ENCODE peak calls at places on chromosomes 16 and 17, in six cellular contexts. H is epithelial cell of proximal tubule, Y is left ventricle myocardium inferior, A is substantia nigra, T is DMS 273 treated with DMSO at 0.1 percent for 48 hours, L is IMR-90. P is an unnamed sample.

GRCh38 chr17:80751460-80752368 is 207.1 kb downstream of the RPTOR start:
- DNase-seq in L (peak), T (no peak), A (peak), Y (no peak), H (no peak), P (no peak)

GRCh38 chr16:85329059-85329812 is 217.0 kb upstream of the CIBAR2 start:
- DNase-seq in L (peak), A (no peak), Y (no peak), T (peak), H (no peak), P (no peak)

GRCh38 chr17:77320046-77320445 is 179.3 kb downstream of the SEC14L1 start:
- DNase-seq in T (no peak), A (no peak), L (peak), Y (no peak), H (no peak), P (no peak)

GRCh38 chr17:12730931-12731521 is 58.3 kb upstream of the ARHGAP44 start:
- DNase-seq in T (no peak), A (no peak), L (peak), Y (peak), H (no peak), P (peak)

GRCh38 chr16:28984619-28985135 is at the start of gene LAT:
- DNase-seq in Y (no peak), A (no peak), L (no peak), H (no peak), T (no peak), P (no peak)

GRCh38 chr17:16027708-16028584 is 28.3 kb downstream of the TTC19 start:
- DNase-seq in T (no peak), L (peak), A (no peak), Y (no peak), H (peak), P (no peak)

GRCh38 chr17:61157246-61157887 is 242.3 kb upstream of the TBX2 start:
- DNase-seq in A (no peak), T (peak), H (no peak), L (peak), Y (no peak), P (no peak)

GRCh38 chr17:80971704-80972304 is 19.8 kb upstream of the CHMP6 start:
- DNase-seq in L (no peak), H (no peak), T (no peak), Y (no peak), A (no peak), P (no peak)

GRCh38 chr17:4721203-4722135 is 9.8 kb upstream of the MED11 start:
- DNase-seq in Y (peak), L (peak), T (peak), A (no peak), H (no peak), P (no peak)

GRCh38 chr17:59331929-59332889 is 754 bp downstream of the YPEL2 start:
- DNase-seq in Y (peak), A (peak), T (no peak), H (no peak), L (no peak), P (peak)

GRCh38 chr16:27483624-27484023 is 66.1 kb downstream of the GTF3C1 start:
- DNase-seq in A (no peak), Y (no peak), H (no peak), L (no peak), T (no peak), P (peak)

GRCh38 chr17:10316986-10317834 is 55.6 kb downstream of the MYH13 start:
- DNase-seq in L (peak), A (no peak), H (no peak), Y (peak), T (no peak), P (peak)

GRCh38 chr17:17783825-17784598 is 52.8 kb downstream of the SREBF1 start:
- DNase-seq in T (peak), H (no peak), A (peak), Y (peak), L (no peak), P (peak)

GRCh38 chr17:43671075-43671692 is 9.5 kb upstream of the MEOX1 start:
- DNase-seq in A (no peak), L (no peak), T (no peak), H (no peak), Y (no peak), P (no peak)

GRCh38 chr16:82229800-82230619 is 60.0 kb upstream of the MPHOSPH6 start:
- DNase-seq in A (peak), Y (peak), L (peak), T (peak), H (peak), P (no peak)

GRCh38 chr17:44967026-44967906 is 837 bp downstream of the C1QL1 start:
- DNase-seq in A (no peak), Y (no peak), H (no peak), L (no peak), T (no peak), P (no peak)

GRCh38 chr16:56938664-56939513 is 6.9 kb downstream of the HERPUD1 start:
- DNase-seq in H (no peak), L (no peak), T (no peak), Y (no peak), A (no peak), P (no peak)

GRCh38 chr17:50916708-50917417 is 50.7 kb upstream of the TOB1 start:
- DNase-seq in T (no peak), L (no peak), H (no peak), Y (no peak), A (no peak), P (no peak)

GRCh38 chr16:73713817-73714495 is 582.7 kb upstream of the PSMD7 start:
- DNase-seq in Y (no peak), A (peak), L (peak), T (peak), H (no peak), P (no peak)

GRCh38 chr17:45429338-45430005 is 3.2 kb downstream of the ARHGAP27 start:
- DNase-seq in A (no peak), Y (no peak), T (no peak), H (no peak), L (no peak), P (peak)